ENCODE peak calls at places on chromosomes 3 and 15, in seven cellular contexts. One of them, this sample, is unnamed.

GRCh38 chr15:79978694-79979519 is 7.9 kb upstream of the BCL2A1 start:
- DNase-seq in activated T-helper 1 cell treated with anti-CD3 and anti-CD28 coated beads, Interleukin-2, amount 50 U/mL, for 16 hours: no peak
- DNase-seq in natural killer cell: no peak
- DNase-seq in activated T-cell treated with anti-CD3 and anti-CD28 coated beads, Interleukin-2, amount 50 U/mL, for 24 hours: peak
- DNase-seq in NCI-H2171 treated with DMSO at 0.1 percent for 48 hours: no peak
- DNase-seq in NCI-H1105 treated with DMSO at 0.1 percent for 48 hours: no peak
- DNase-seq in stimulated activated CD4-positive, alpha-beta T cell treated with anti-CD3 and anti-CD28 coated beads, Interleukin-12 subunit alpha, Interleukin-12 subunit beta, amount 100 ng/mL, for 48 hours: peak
- DNase-seq in this sample: peak

GRCh38 chr3:129834580-129834979 is 58.9 kb downstream of the TMCC1 start:
- DNase-seq in activated T-helper 1 cell treated with anti-CD3 and anti-CD28 coated beads, Interleukin-2, amount 50 U/mL, for 16 hours: no peak
- DNase-seq in natural killer cell: no peak
- DNase-seq in activated T-cell treated with anti-CD3 and anti-CD28 coated beads, Interleukin-2, amount 50 U/mL, for 24 hours: no peak
- DNase-seq in NCI-H2171 treated with DMSO at 0.1 percent for 48 hours: no peak
- DNase-seq in NCI-H1105 treated with DMSO at 0.1 percent for 48 hours: no peak
- DNase-seq in stimulated activated CD4-positive, alpha-beta T cell treated with anti-CD3 and anti-CD28 coated beads, Interleukin-12 subunit alpha, Interleukin-12 subunit beta, amount 100 ng/mL, for 48 hours: no peak
- DNase-seq in this sample: no peak

GRCh38 chr3:42036483-42036823 is 54.7 kb upstream of the TRAK1 start:
- DNase-seq in activated T-helper 1 cell treated with anti-CD3 and anti-CD28 coated beads, Interleukin-2, amount 50 U/mL, for 16 hours: no peak
- DNase-seq in natural killer cell: no peak
- DNase-seq in activated T-cell treated with anti-CD3 and anti-CD28 coated beads, Interleukin-2, amount 50 U/mL, for 24 hours: no peak
- DNase-seq in NCI-H2171 treated with DMSO at 0.1 percent for 48 hours: no peak
- DNase-seq in NCI-H1105 treated with DMSO at 0.1 percent for 48 hours: no peak
- DNase-seq in stimulated activated CD4-positive, alpha-beta T cell treated with anti-CD3 and anti-CD28 coated beads, Interleukin-12 subunit alpha, Interleukin-12 subunit beta, amount 100 ng/mL, for 48 hours: no peak
- DNase-seq in this sample: no peak

GRCh38 chr3:126518779-126519177 is 1.2 kb upstream of the UROC1 start:
- DNase-seq in activated T-helper 1 cell treated with anti-CD3 and anti-CD28 coated beads, Interleukin-2, amount 50 U/mL, for 16 hours: no peak
- DNase-seq in natural killer cell: no peak
- DNase-seq in activated T-cell treated with anti-CD3 and anti-CD28 coated beads, Interleukin-2, amount 50 U/mL, for 24 hours: no peak
- DNase-seq in NCI-H2171 treated with DMSO at 0.1 percent for 48 hours: no peak
- DNase-seq in NCI-H1105 treated with DMSO at 0.1 percent for 48 hours: no peak
- DNase-seq in stimulated activated CD4-positive, alpha-beta T cell treated with anti-CD3 and anti-CD28 coated beads, Interleukin-12 subunit alpha, Interleukin-12 subunit beta, amount 100 ng/mL, for 48 hours: no peak
- DNase-seq in this sample: no peak

GRCh38 chr3:10531031-10531430 is 25.6 kb upstream of the ATP2B2 start:
- DNase-seq in activated T-helper 1 cell treated with anti-CD3 and anti-CD28 coated beads, Interleukin-2, amount 50 U/mL, for 16 hours: no peak
- DNase-seq in natural killer cell: peak
- DNase-seq in activated T-cell treated with anti-CD3 and anti-CD28 coated beads, Interleukin-2, amount 50 U/mL, for 24 hours: no peak
- DNase-seq in NCI-H2171 treated with DMSO at 0.1 percent for 48 hours: no peak
- DNase-seq in NCI-H1105 treated with DMSO at 0.1 percent for 48 hours: no peak
- DNase-seq in stimulated activated CD4-positive, alpha-beta T cell treated with anti-CD3 and anti-CD28 coated beads, Interleukin-12 subunit alpha, Interleukin-12 subunit beta, amount 100 ng/mL, for 48 hours: no peak
- DNase-seq in this sample: no peak

GRCh38 chr3:46407976-46408375 is 917 bp downstream of the CCRL2 start:
- DNase-seq in activated T-helper 1 cell treated with anti-CD3 and anti-CD28 coated beads, Interleukin-2, amount 50 U/mL, for 16 hours: no peak
- DNase-seq in natural killer cell: no peak
- DNase-seq in activated T-cell treated with anti-CD3 and anti-CD28 coated beads, Interleukin-2, amount 50 U/mL, for 24 hours: no peak
- DNase-seq in NCI-H2171 treated with DMSO at 0.1 percent for 48 hours: no peak
- DNase-seq in NCI-H1105 treated with DMSO at 0.1 percent for 48 hours: no peak
- DNase-seq in stimulated activated CD4-positive, alpha-beta T cell treated with anti-CD3 and anti-CD28 coated beads, Interleukin-12 subunit alpha, Interleukin-12 subunit beta, amount 100 ng/mL, for 48 hours: no peak
- DNase-seq in this sample: no peak

GRCh38 chr15:92178908-92179307 is 214.8 kb upstream of the ST8SIA2 start:
- DNase-seq in activated T-helper 1 cell treated with anti-CD3 and anti-CD28 coated beads, Interleukin-2, amount 50 U/mL, for 16 hours: no peak
- DNase-seq in natural killer cell: no peak
- DNase-seq in activated T-cell treated with anti-CD3 and anti-CD28 coated beads, Interleukin-2, amount 50 U/mL, for 24 hours: no peak
- DNase-seq in NCI-H2171 treated with DMSO at 0.1 percent for 48 hours: peak
- DNase-seq in NCI-H1105 treated with DMSO at 0.1 percent for 48 hours: no peak
- DNase-seq in stimulated activated CD4-positive, alpha-beta T cell treated with anti-CD3 and anti-CD28 coated beads, Interleukin-12 subunit alpha, Interleukin-12 subunit beta, amount 100 ng/mL, for 48 hours: no peak
- DNase-seq in this sample: no peak

GRCh38 chr3:121514496-121514895 is 31.3 kb downstream of the POLQ start:
- DNase-seq in activated T-helper 1 cell treated with anti-CD3 and anti-CD28 coated beads, Interleukin-2, amount 50 U/mL, for 16 hours: no peak
- DNase-seq in natural killer cell: no peak
- DNase-seq in activated T-cell treated with anti-CD3 and anti-CD28 coated beads, Interleukin-2, amount 50 U/mL, for 24 hours: no peak
- DNase-seq in NCI-H2171 treated with DMSO at 0.1 percent for 48 hours: no peak
- DNase-seq in NCI-H1105 treated with DMSO at 0.1 percent for 48 hours: no peak
- DNase-seq in stimulated activated CD4-positive, alpha-beta T cell treated with anti-CD3 and anti-CD28 coated beads, Interleukin-12 subunit alpha, Interleukin-12 subunit beta, amount 100 ng/mL, for 48 hours: no peak
- DNase-seq in this sample: no peak

GRCh38 chr15:29921130-29921601 is 98.9 kb upstream of the TJP1 start:
- DNase-seq in activated T-helper 1 cell treated with anti-CD3 and anti-CD28 coated beads, Interleukin-2, amount 50 U/mL, for 16 hours: no peak
- DNase-seq in natural killer cell: no peak
- DNase-seq in activated T-cell treated with anti-CD3 and anti-CD28 coated beads, Interleukin-2, amount 50 U/mL, for 24 hours: no peak
- DNase-seq in NCI-H2171 treated with DMSO at 0.1 percent for 48 hours: no peak
- DNase-seq in NCI-H1105 treated with DMSO at 0.1 percent for 48 hours: no peak
- DNase-seq in stimulated activated CD4-positive, alpha-beta T cell treated with anti-CD3 and anti-CD28 coated beads, Interleukin-12 subunit alpha, Interleukin-12 subunit beta, amount 100 ng/mL, for 48 hours: no peak
- DNase-seq in this sample: no peak

GRCh38 chr3:38662544-38662943 is 13.1 kb upstream of the SCN5A start:
- DNase-seq in activated T-helper 1 cell treated with anti-CD3 and anti-CD28 coated beads, Interleukin-2, amount 50 U/mL, for 16 hours: no peak
- DNase-seq in natural killer cell: no peak
- DNase-seq in activated T-cell treated with anti-CD3 and anti-CD28 coated beads, Interleukin-2, amount 50 U/mL, for 24 hours: no peak
- DNase-seq in NCI-H2171 treated with DMSO at 0.1 percent for 48 hours: peak
- DNase-seq in NCI-H1105 treated with DMSO at 0.1 percent for 48 hours: peak
- DNase-seq in stimulated activated CD4-positive, alpha-beta T cell treated with anti-CD3 and anti-CD28 coated beads, Interleukin-12 subunit alpha, Interleukin-12 subunit beta, amount 100 ng/mL, for 48 hours: no peak
- DNase-seq in this sample: no peak

GRCh38 chr3:111541911-111542483 is at the start of gene CD96:
- DNase-seq in activated T-helper 1 cell treated with anti-CD3 and anti-CD28 coated beads, Interleukin-2, amount 50 U/mL, for 16 hours: peak
- DNase-seq in natural killer cell: peak
- DNase-seq in activated T-cell treated with anti-CD3 and anti-CD28 coated beads, Interleukin-2, amount 50 U/mL, for 24 hours: peak
- DNase-seq in NCI-H2171 treated with DMSO at 0.1 percent for 48 hours: no peak
- DNase-seq in NCI-H1105 treated with DMSO at 0.1 percent for 48 hours: no peak
- DNase-seq in stimulated activated CD4-positive, alpha-beta T cell treated with anti-CD3 and anti-CD28 coated beads, Interleukin-12 subunit alpha, Interleukin-12 subunit beta, amount 100 ng/mL, for 48 hours: peak
- DNase-seq in this sample: peak